ENCODE peak calls at places on chromosomes 6 and 20, in five cellular contexts. B, W, T, V and F are unnamed samples.

GRCh38 chr6:13274707-13275434 is 53.5 kb downstream of the TBC1D7 start:
- DNase-seq in B (no peak), W (no peak), T (no peak), V (no peak), F (no peak)

GRCh38 chr20:33079267-33079666 is at the start of gene BPIFB4:
- DNase-seq in B (no peak), W (peak), T (no peak), V (no peak), F (no peak)

GRCh38 chr20:47019106-47019824 is 124.6 kb downstream of the EYA2 start:
- DNase-seq in B (peak), W (peak), T (no peak), V (no peak), F (peak)

GRCh38 chr6:85498596-85499258 is 48.8 kb downstream of the NT5E start:
- DNase-seq in B (peak), W (peak), T (no peak), V (no peak), F (no peak)

GRCh38 chr6:128327890-128328289 is 192.5 kb downstream of the PTPRK start:
- DNase-seq in B (no peak), W (peak), T (no peak), V (no peak), F (peak)

GRCh38 chr6:71678081-71678480 is 208.3 kb upstream of the RIMS1 start:
- DNase-seq in B (no peak), W (no peak), T (no peak), V (no peak), F (no peak)

GRCh38 chr20:41316602-41317535 is 662 bp downstream of the ZHX3 start:
- DNase-seq in B (peak), W (peak), T (peak), V (peak), F (peak)

GRCh38 chr6:106056738-106057390 is 29.3 kb upstream of the PRDM1 start:
- DNase-seq in B (no peak), W (no peak), T (no peak), V (no peak), F (no peak)

GRCh38 chr6:34543421-34543820 is 12.7 kb downstream of the SPDEF start:
- DNase-seq in B (peak), W (peak), T (no peak), V (no peak), F (no peak)

GRCh38 chr6:118999494-118999893 is 64.5 kb upstream of the MCM9 start:
- DNase-seq in B (no peak), W (no peak), T (no peak), V (no peak), F (peak)

GRCh38 chr6:10793035-10793434 is 45.3 kb downstream of the MAK start:
- DNase-seq in B (no peak), W (no peak), T (no peak), V (no peak), F (no peak)

GRCh38 chr20:10752206-10752605 is 78.4 kb upstream of the JAG1 start:
- DNase-seq in B (no peak), W (no peak), T (no peak), V (no peak), F (no peak)

GRCh38 chr6:34004706-34005105 is 141.2 kb downstream of the GRM4 start:
- DNase-seq in B (no peak), W (no peak), T (no peak), V (no peak), F (no peak)

GRCh38 chr20:9628166-9628565 is 113.8 kb downstream of the LAMP5 start:
- DNase-seq in B (no peak), W (no peak), T (no peak), V (no peak), F (no peak)

GRCh38 chr6:149717255-149717587 is 680 bp downstream of the LATS1 start:
- DNase-seq in B (no peak), W (no peak), T (no peak), V (no peak), F (no peak)

GRCh38 chr6:84282566-84282965 is 55.1 kb upstream of the CEP162 start:
- DNase-seq in B (no peak), W (peak), T (no peak), V (no peak), F (no peak)

GRCh38 chr6:30776361-30777223 is 32.2 kb upstream of the IER3 start:
- DNase-seq in B (no peak), W (no peak), T (no peak), V (no peak), F (no peak)

GRCh38 chr6:132872923-132873322 is 58.6 kb downstream of the RPS12 start:
- DNase-seq in B (no peak), W (no peak), T (no peak), V (no peak), F (no peak)

GRCh38 chr6:159982726-159983506 is 14.0 kb downstream of the IGF2R start:
- DNase-seq in B (no peak), W (peak), T (no peak), V (no peak), F (no peak)

GRCh38 chr6:87700729-87701675 is 1.0 kb downstream of the AKIRIN2 start:
- DNase-seq in B (peak), W (peak), T (no peak), V (peak), F (peak)

GRCh38 chr20:61527626-61528025 is 275.6 kb downstream of the CDH4 start:
- DNase-seq in B (no peak), W (no peak), T (no peak), V (no peak), F (no peak)

GRCh38 chr6:127786109-127786508 is 114.7 kb downstream of the THEMIS start:
- DNase-seq in B (no peak), W (peak), T (no peak), V (no peak), F (no peak)

GRCh38 chr6:166556871-166557322 is 29.6 kb downstream of the RAMACL start:
- DNase-seq in B (peak), W (peak), T (peak), V (no peak), F (no peak)

DNA sequence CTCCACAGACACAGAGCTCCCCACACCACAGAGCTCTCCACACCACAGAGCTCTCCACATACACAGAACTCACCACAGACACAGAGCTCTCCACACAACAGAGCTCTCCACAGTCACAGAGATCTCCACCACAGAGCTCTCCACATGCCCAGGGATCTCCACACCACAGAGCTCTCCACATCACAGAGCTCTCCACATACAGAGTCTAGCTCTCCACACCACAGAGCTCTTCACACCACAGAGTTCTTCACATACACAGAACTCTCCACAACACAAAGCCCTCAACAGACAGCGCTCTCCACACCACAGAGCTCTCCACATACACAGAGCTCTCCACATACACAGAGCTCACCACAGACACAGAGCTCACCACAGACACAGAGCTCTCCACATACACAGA is 55.3 kb downstream of the ERMARD start:
- DNase-seq in B (no peak), W (no peak), T (no peak), V (peak), F (no peak)
- H3K4me3 ChIP-seq in B (no peak), W (no peak), T (no peak), V (no peak), F (no peak)

GRCh38 chr20:31712564-31713311 is 9.9 kb downstream of the BCL2L1 start:
- DNase-seq in B (peak), W (peak), T (peak), V (no peak), F (peak)

GRCh38 chr20:31711416-31712111 is 11.1 kb downstream of the BCL2L1 start:
- DNase-seq in B (no peak), W (no peak), T (no peak), V (no peak), F (no peak)

GRCh38 chr20:31713312-31714049 is 9.2 kb downstream of the BCL2L1 start:
- DNase-seq in B (peak), W (peak), T (no peak), V (no peak), F (peak)

GRCh38 chr20:31710423-31711250 is 12.0 kb downstream of the BCL2L1 start:
- DNase-seq in B (no peak), W (no peak), T (no peak), V (no peak), F (no peak)

GRCh38 chr20:31712112-31712553 is 10.5 kb downstream of the BCL2L1 start:
- DNase-seq in B (no peak), W (no peak), T (no peak), V (no peak), F (peak)
- H3K4me3 ChIP-seq in B (peak), W (peak), T (peak), V (no peak), F (no peak)

DNA sequence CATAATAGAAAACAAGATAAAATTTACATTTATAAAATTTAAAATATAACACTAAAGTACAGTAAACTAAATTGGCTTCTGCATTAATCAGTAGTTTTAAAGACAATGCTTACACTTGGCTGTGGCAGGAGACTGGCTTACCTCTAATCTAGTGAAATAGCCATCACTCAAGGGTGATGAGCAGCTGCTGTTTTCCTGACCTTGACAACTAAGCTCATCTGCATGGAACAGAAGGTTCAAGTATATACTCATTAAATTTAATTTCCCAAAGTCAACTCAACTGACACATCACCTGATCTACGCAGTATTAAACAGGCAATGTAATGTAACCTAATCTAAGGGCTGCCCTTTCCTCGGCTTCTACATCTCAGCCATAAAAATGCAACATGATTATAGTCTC is 14.5 kb downstream of the TMX4 start:
- DNase-seq in B (no peak), W (no peak), T (no peak), V (no peak), F (no peak)
- H3K4me3 ChIP-seq in B (no peak), W (no peak), T (no peak), V (no peak), F (no peak)

GRCh38 chr6:137794510-137795200 is 72.4 kb upstream of the TNFAIP3 start:
- DNase-seq in B (no peak), W (no peak), T (no peak), V (no peak), F (no peak)
- H3K4me3 ChIP-seq in B (no peak), W (no peak), T (no peak), V (no peak), F (no peak)

GRCh38 chr6:35764238-35764896 is 12.0 kb upstream of the CLPSL2 start:
- DNase-seq in B (no peak), W (no peak), T (no peak), V (no peak), F (no peak)
- H3K4me3 ChIP-seq in B (no peak), W (no peak), T (no peak), V (no peak), F (peak)

GRCh38 chr6:155038104-155038503 is 43.0 kb downstream of the TIAM2 start:
- DNase-seq in B (no peak), W (no peak), T (no peak), V (no peak), F (no peak)
- H3K4me3 ChIP-seq in B (no peak), W (no peak), T (no peak), V (no peak), F (no peak)

DNA sequence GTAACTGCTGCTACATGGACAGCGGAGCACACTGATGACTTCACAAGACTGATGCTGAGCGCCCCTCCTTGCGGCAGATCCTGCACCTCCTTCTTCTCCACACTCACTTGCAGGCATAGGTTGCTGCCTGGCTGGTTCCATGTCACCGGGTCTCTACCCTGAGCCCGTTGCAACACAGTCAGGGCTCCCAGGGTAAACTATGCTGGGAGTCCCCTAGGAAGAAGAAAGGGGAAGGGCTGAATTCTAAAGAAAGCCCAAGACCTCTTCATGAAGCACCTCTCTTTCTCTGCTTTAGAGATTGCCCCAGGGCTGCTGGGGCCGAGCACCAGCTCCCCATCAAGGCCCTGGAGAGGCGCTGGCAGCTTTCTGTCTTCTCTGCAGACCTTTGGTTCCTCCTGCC is 83.3 kb upstream of the DUSP22 start:
- DNase-seq in B (no peak), W (no peak), T (no peak), V (no peak), F (no peak)
- H3K4me3 ChIP-seq in B (no peak), W (no peak), T (no peak), V (no peak), F (no peak)

GRCh38 chr6:21078497-21078896 is 515.1 kb upstream of the SOX4 start:
- DNase-seq in B (no peak), W (no peak), T (no peak), V (no peak), F (no peak)

GRCh38 chr6:21079468-21080048 is 514.0 kb upstream of the SOX4 start:
- DNase-seq in B (peak), W (peak), T (no peak), V (no peak), F (peak)

GRCh38 chr6:21074484-21074883 is 519.1 kb upstream of the SOX4 start:
- DNase-seq in B (no peak), W (no peak), T (no peak), V (no peak), F (no peak)

GRCh38 chr6:21073318-21073839 is 520.2 kb upstream of the SOX4 start:
- DNase-seq in B (no peak), W (no peak), T (no peak), V (no peak), F (no peak)

GRCh38 chr6:21075986-21076385 is 517.6 kb upstream of the SOX4 start:
- DNase-seq in B (no peak), W (no peak), T (no peak), V (no peak), F (no peak)
- H3K4me3 ChIP-seq in B (no peak), W (no peak), T (no peak), V (no peak), F (no peak)

GRCh38 chr6:7545509-7546369 is 4.3 kb downstream of the DSP start:
- DNase-seq in B (peak), W (peak), T (no peak), V (no peak), F (peak)

GRCh38 chr6:7542878-7543394 is 1.5 kb downstream of the DSP start:
- DNase-seq in B (peak), W (peak), T (no peak), V (no peak), F (peak)

GRCh38 chr6:7542065-7542877 is 800 bp downstream of the DSP start:
- DNase-seq in B (peak), W (peak), T (no peak), V (no peak), F (peak)

GRCh38 chr6:7544597-7544996 is 3.1 kb downstream of the DSP start:
- DNase-seq in B (no peak), W (no peak), T (no peak), V (no peak), F (no peak)

DNA sequence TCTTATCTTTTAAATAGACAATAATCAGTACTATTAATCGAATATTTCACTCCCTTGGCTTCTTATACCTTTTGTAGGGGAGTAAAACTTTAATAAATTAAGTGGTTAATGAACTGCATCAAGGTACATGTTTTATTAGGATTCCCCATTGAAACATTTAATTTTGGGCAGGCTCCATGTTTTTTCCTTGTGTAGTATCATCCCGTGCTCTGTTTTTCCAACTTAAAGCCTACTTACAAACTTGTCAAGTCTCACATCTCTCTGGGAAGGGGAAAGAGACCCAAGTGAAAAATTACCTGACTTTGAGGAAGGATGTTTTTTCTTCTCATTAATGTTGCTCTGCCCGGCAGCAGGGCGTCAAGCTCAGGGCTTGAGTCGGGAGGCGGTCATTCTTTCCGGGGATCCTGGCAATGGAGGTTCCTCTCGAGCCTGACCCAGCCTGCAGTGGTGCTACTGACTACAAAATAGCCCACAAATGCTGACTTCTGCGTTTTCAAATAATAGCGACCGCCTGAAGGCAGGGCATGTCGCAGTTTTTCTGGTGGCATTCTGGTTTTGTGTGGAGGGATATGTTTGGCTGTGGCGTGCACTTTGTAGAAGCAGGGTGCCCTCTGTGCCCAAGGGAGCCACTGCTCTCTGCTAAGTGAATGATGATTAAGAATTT is 2.4 kb downstream of the DSP start:
- DNase-seq in B (peak), W (no peak), T (no peak), V (no peak), F (peak)
- H3K4me3 ChIP-seq in B (no peak), W (peak), T (peak), V (no peak), F (peak)